ENCODE peak calls at places on chromosome 14, in six cellular contexts. J is iris pigment epithelial cell; T is left lung; F is neural crest cell; X is naive thymus-derived CD4-positive, alpha-beta T cell; R is AG10803. B is an unnamed sample.

GRCh38 chr14:74202113-74202512 is 37.1 kb upstream of the VSX2 start:
- DNase-seq in J (no peak), T (no peak), F (no peak), X (no peak), R (no peak), B (no peak)

GRCh38 chr14:32087173-32087861 is 10.2 kb downstream of the ARHGAP5 start:
- DNase-seq in J (peak), T (no peak), F (no peak), X (no peak), R (peak), B (no peak)

GRCh38 chr14:71497645-71498086 is 434.6 kb upstream of the RGS6 start:
- DNase-seq in J (peak), T (no peak), F (no peak), X (no peak), R (peak), B (no peak)

GRCh38 chr14:23181453-23181852 is 2.0 kb downstream of the SLC7A8 start:
- DNase-seq in J (no peak), T (no peak), F (no peak), X (no peak), R (no peak), B (no peak)

GRCh38 chr14:80954771-80955299 is 586 bp upstream of the TSHR start:
- DNase-seq in J (peak), T (peak), F (peak), X (peak), R (peak), B (peak)

GRCh38 chr14:68423686-68424085 is 369.2 kb downstream of the ZFP36L1 start:
- DNase-seq in J (no peak), T (no peak), F (no peak), X (no peak), R (no peak), B (no peak)

GRCh38 chr14:51398898-51399297 is 158.9 kb downstream of the TMX1 start:
- DNase-seq in J (peak), T (no peak), F (no peak), X (no peak), R (peak), B (peak)

GRCh38 chr14:31510222-31510621 is 22.4 kb upstream of the GPR33 start:
- DNase-seq in J (peak), T (no peak), F (no peak), X (no peak), R (peak), B (no peak)

GRCh38 chr14:100755649-100756048 is 29.0 kb downstream of the DLK1 start:
- DNase-seq in J (no peak), T (no peak), F (no peak), X (no peak), R (no peak), B (no peak)

GRCh38 chr14:58703149-58703509 is 65.4 kb downstream of the DACT1 start:
- DNase-seq in J (no peak), T (no peak), F (no peak), X (no peak), R (no peak), B (no peak)

GRCh38 chr14:100440207-100440631 is 117.1 kb downstream of the SLC25A47 start:
- DNase-seq in J (peak), T (peak), F (peak), X (peak), R (peak), B (no peak)

GRCh38 chr14:36229262-36229661 is 52.7 kb upstream of the PTCSC3 start:
- DNase-seq in J (no peak), T (no peak), F (no peak), X (no peak), R (no peak), B (no peak)

GRCh38 chr14:79543966-79544365 is 667.3 kb downstream of the DIO2 start:
- DNase-seq in J (peak), T (no peak), F (no peak), X (no peak), R (no peak), B (no peak)

GRCh38 chr14:77184396-77185092 is 2.9 kb downstream of the TMEM63C start:
- DNase-seq in J (no peak), T (no peak), F (no peak), X (no peak), R (no peak), B (no peak)

GRCh38 chr14:105419055-105419304 is 647 bp upstream of the MTA1 start:
- DNase-seq in J (no peak), T (peak), F (no peak), X (no peak), R (no peak), B (no peak)

GRCh38 chr14:92945959-92946846 is 23.3 kb downstream of the CHGA start:
- DNase-seq in J (peak), T (peak), F (no peak), X (no peak), R (peak), B (no peak)

B was measured in aorta.